ENCODE peak calls at places on chromosomes 12 and 14, in nine cellular contexts. One of them, this sample, is unnamed.

GRCh38 chr14:102957222-102957621 is 34.8 kb downstream of the AMN start:
- DNase-seq in breast epithelium: no peak
- DNase-seq in GM12892: no peak
- DNase-seq in lower leg skin: no peak
- DNase-seq in NB4: no peak
- DNase-seq in transverse colon: no peak
- DNase-seq in H54: no peak
- DNase-seq in adrenal gland: no peak
- DNase-seq in heart left ventricle: no peak
- DNase-seq in this sample: no peak

GRCh38 chr12:95386056-95386455 is 87.9 kb upstream of the METAP2 start:
- DNase-seq in breast epithelium: no peak
- DNase-seq in GM12892: no peak
- DNase-seq in lower leg skin: no peak
- DNase-seq in NB4: no peak
- DNase-seq in transverse colon: no peak
- DNase-seq in H54: no peak
- DNase-seq in adrenal gland: no peak
- DNase-seq in heart left ventricle: no peak
- DNase-seq in this sample: peak; percentile 69

GRCh38 chr12:79690606-79691298 is at the start of gene PAWR:
- DNase-seq in breast epithelium: peak; percentile 73
- DNase-seq in GM12892: peak; percentile 66
- DNase-seq in lower leg skin: peak; percentile 92
- DNase-seq in NB4: no peak
- DNase-seq in transverse colon: peak; percentile 86
- DNase-seq in H54: peak; percentile 56
- DNase-seq in adrenal gland: peak; percentile 66
- DNase-seq in heart left ventricle: peak; percentile 58
- DNase-seq in this sample: peak; percentile 60

GRCh38 chr12:14048949-14049545 is 67.6 kb upstream of the GRIN2B start:
- DNase-seq in breast epithelium: no peak
- DNase-seq in GM12892: no peak
- DNase-seq in lower leg skin: no peak
- DNase-seq in NB4: no peak
- DNase-seq in transverse colon: no peak
- DNase-seq in H54: no peak
- DNase-seq in adrenal gland: no peak
- DNase-seq in heart left ventricle: no peak
- DNase-seq in this sample: no peak

GRCh38 chr12:131915774-131916173 is 13.3 kb upstream of the PUS1 start:
- DNase-seq in breast epithelium: no peak
- DNase-seq in GM12892: peak; percentile 28
- DNase-seq in lower leg skin: no peak
- DNase-seq in NB4: no peak
- DNase-seq in transverse colon: no peak
- DNase-seq in H54: no peak
- DNase-seq in adrenal gland: no peak
- DNase-seq in heart left ventricle: no peak
- DNase-seq in this sample: no peak

GRCh38 chr12:17203497-17203896 is 597.5 kb upstream of the LMO3 start:
- DNase-seq in breast epithelium: no peak
- DNase-seq in GM12892: no peak
- DNase-seq in lower leg skin: no peak
- DNase-seq in NB4: no peak
- DNase-seq in transverse colon: no peak
- DNase-seq in H54: no peak
- DNase-seq in adrenal gland: no peak
- DNase-seq in heart left ventricle: no peak
- DNase-seq in this sample: no peak

GRCh38 chr14:70907996-70908917 is 998 bp downstream of the PCNX1 start:
- DNase-seq in breast epithelium: no peak
- DNase-seq in GM12892: peak; percentile 37
- DNase-seq in lower leg skin: peak; percentile 91
- DNase-seq in NB4: peak; percentile 53
- DNase-seq in transverse colon: peak; percentile 41
- DNase-seq in H54: peak; percentile 24
- DNase-seq in adrenal gland: peak; percentile 91
- DNase-seq in heart left ventricle: peak; percentile 61
- DNase-seq in this sample: peak; percentile 12

GRCh38 chr12:39402922-39403321 is 40.0 kb downstream of the KIF21A start:
- DNase-seq in breast epithelium: no peak
- DNase-seq in GM12892: no peak
- DNase-seq in lower leg skin: no peak
- DNase-seq in NB4: no peak
- DNase-seq in transverse colon: no peak
- DNase-seq in H54: no peak
- DNase-seq in adrenal gland: no peak
- DNase-seq in heart left ventricle: no peak
- DNase-seq in this sample: no peak

GRCh38 chr12:122928891-122929538 is 33.1 kb upstream of the VPS37B start:
- DNase-seq in breast epithelium: no peak
- DNase-seq in GM12892: no peak
- DNase-seq in lower leg skin: no peak
- DNase-seq in NB4: no peak
- DNase-seq in transverse colon: no peak
- DNase-seq in H54: no peak
- DNase-seq in adrenal gland: no peak
- DNase-seq in heart left ventricle: no peak
- DNase-seq in this sample: no peak

GRCh38 chr14:90521121-90521929 is 124.5 kb downstream of the CALM1 start:
- DNase-seq in breast epithelium: no peak
- DNase-seq in GM12892: no peak
- DNase-seq in lower leg skin: no peak
- DNase-seq in NB4: no peak
- DNase-seq in transverse colon: no peak
- DNase-seq in H54: no peak
- DNase-seq in adrenal gland: peak; percentile 71
- DNase-seq in heart left ventricle: no peak
- DNase-seq in this sample: no peak

GRCh38 chr12:1830981-1831930 is 10.9 kb downstream of the LRTM2 start:
- DNase-seq in breast epithelium: peak; percentile 94
- DNase-seq in GM12892: no peak
- DNase-seq in lower leg skin: no peak
- DNase-seq in NB4: no peak
- DNase-seq in transverse colon: peak; percentile 43
- DNase-seq in H54: no peak
- DNase-seq in adrenal gland: peak; percentile 64
- DNase-seq in heart left ventricle: peak; percentile 58
- DNase-seq in this sample: peak; percentile 56

GRCh38 chr12:89353188-89353822 is 1.0 kb upstream of the DUSP6 start:
- DNase-seq in breast epithelium: peak; percentile 74
- DNase-seq in GM12892: peak; percentile 27
- DNase-seq in lower leg skin: peak; percentile 94
- DNase-seq in NB4: peak; percentile 92
- DNase-seq in transverse colon: peak; percentile 79
- DNase-seq in H54: peak; percentile 64
- DNase-seq in adrenal gland: peak; percentile 52
- DNase-seq in heart left ventricle: peak; percentile 71
- DNase-seq in this sample: peak; percentile 72

GRCh38 chr12:89353823-89354629 is 1.7 kb upstream of the DUSP6 start:
- DNase-seq in breast epithelium: peak; percentile 85
- DNase-seq in GM12892: peak; percentile 40
- DNase-seq in lower leg skin: peak; percentile 95
- DNase-seq in NB4: peak; percentile 98
- DNase-seq in transverse colon: peak; percentile 90
- DNase-seq in H54: peak; percentile 59
- DNase-seq in adrenal gland: peak; percentile 63
- DNase-seq in heart left ventricle: peak; percentile 86
- DNase-seq in this sample: peak; percentile 82

GRCh38 chr12:89351489-89352241 is 636 bp downstream of the DUSP6 start:
- DNase-seq in breast epithelium: no peak
- DNase-seq in GM12892: no peak
- DNase-seq in lower leg skin: no peak
- DNase-seq in NB4: no peak
- DNase-seq in transverse colon: peak; percentile 47
- DNase-seq in H54: no peak
- DNase-seq in adrenal gland: peak; percentile 31
- DNase-seq in heart left ventricle: peak; percentile 29
- DNase-seq in this sample: peak; percentile 70

GRCh38 chr12:89352242-89352491 is 134 bp downstream of the DUSP6 start:
- DNase-seq in breast epithelium: no peak
- DNase-seq in GM12892: no peak
- DNase-seq in lower leg skin: no peak
- DNase-seq in NB4: no peak
- DNase-seq in transverse colon: no peak
- DNase-seq in H54: no peak
- DNase-seq in adrenal gland: no peak
- DNase-seq in heart left ventricle: no peak
- DNase-seq in this sample: no peak

GRCh38 chr12:89352492-89353187 is at the start of gene DUSP6:
- DNase-seq in breast epithelium: peak; percentile 93
- DNase-seq in GM12892: peak; percentile 38
- DNase-seq in lower leg skin: peak; percentile 99
- DNase-seq in NB4: peak; percentile 100
- DNase-seq in transverse colon: peak; percentile 97
- DNase-seq in H54: peak; percentile 89
- DNase-seq in adrenal gland: peak; percentile 91
- DNase-seq in heart left ventricle: peak; percentile 97
- DNase-seq in this sample: peak; percentile 96
- TF ChIP-seq POLR2A in breast epithelium: peak; percentile 95
- TF ChIP-seq POLR2A in GM12892: no peak
- TF ChIP-seq POLR2A in lower leg skin: no peak
- TF ChIP-seq POLR2A in NB4: peak; percentile 34
- TF ChIP-seq POLR2A in transverse colon: peak; percentile 86
- TF ChIP-seq POLR2A in H54: peak; percentile 45
- TF ChIP-seq POLR2A in adrenal gland: peak; percentile 66
- TF ChIP-seq POLR2A in heart left ventricle: peak; percentile 58
- TF ChIP-seq POLR2A in this sample: peak; percentile 81

GRCh38 chr14:74641581-74641980 is 29.5 kb upstream of the LTBP2 start:
- DNase-seq in breast epithelium: no peak
- DNase-seq in GM12892: no peak
- DNase-seq in lower leg skin: no peak
- DNase-seq in NB4: no peak
- DNase-seq in transverse colon: no peak
- DNase-seq in H54: no peak
- DNase-seq in adrenal gland: no peak
- DNase-seq in heart left ventricle: no peak
- DNase-seq in this sample: no peak
- TF ChIP-seq POLR2A in breast epithelium: no peak
- TF ChIP-seq POLR2A in GM12892: no peak
- TF ChIP-seq POLR2A in lower leg skin: no peak
- TF ChIP-seq POLR2A in NB4: no peak
- TF ChIP-seq POLR2A in transverse colon: no peak
- TF ChIP-seq POLR2A in H54: no peak
- TF ChIP-seq POLR2A in adrenal gland: no peak
- TF ChIP-seq POLR2A in heart left ventricle: no peak
- TF ChIP-seq POLR2A in this sample: no peak

GRCh38 chr12:57631566-57632368 is 1.2 kb downstream of the B4GALNT1 start:
- DNase-seq in breast epithelium: no peak
- DNase-seq in GM12892: peak; percentile 16
- DNase-seq in lower leg skin: peak; percentile 78
- DNase-seq in NB4: no peak
- DNase-seq in transverse colon: no peak
- DNase-seq in H54: no peak
- DNase-seq in adrenal gland: no peak
- DNase-seq in heart left ventricle: peak; percentile 7
- DNase-seq in this sample: no peak

GRCh38 chr12:57629897-57630471 is 3.0 kb downstream of the B4GALNT1 start:
- DNase-seq in breast epithelium: no peak
- DNase-seq in GM12892: no peak
- DNase-seq in lower leg skin: peak; percentile 79
- DNase-seq in NB4: no peak
- DNase-seq in transverse colon: no peak
- DNase-seq in H54: peak; percentile 0
- DNase-seq in adrenal gland: no peak
- DNase-seq in heart left ventricle: no peak
- DNase-seq in this sample: no peak

GRCh38 chr12:57630891-57631433 is 2.0 kb downstream of the B4GALNT1 start:
- DNase-seq in breast epithelium: no peak
- DNase-seq in GM12892: no peak
- DNase-seq in lower leg skin: peak; percentile 65
- DNase-seq in NB4: no peak
- DNase-seq in transverse colon: no peak
- DNase-seq in H54: no peak
- DNase-seq in adrenal gland: no peak
- DNase-seq in heart left ventricle: no peak
- DNase-seq in this sample: no peak

GRCh38 chr12:57632369-57632897 is 568 bp downstream of the B4GALNT1 start:
- DNase-seq in breast epithelium: no peak
- DNase-seq in GM12892: peak; percentile 15
- DNase-seq in lower leg skin: peak; percentile 86
- DNase-seq in NB4: no peak
- DNase-seq in transverse colon: no peak
- DNase-seq in H54: no peak
- DNase-seq in adrenal gland: no peak
- DNase-seq in heart left ventricle: no peak
- DNase-seq in this sample: no peak

GRCh38 chr12:57632898-57633825 is at the start of gene B4GALNT1:
- DNase-seq in breast epithelium: no peak
- DNase-seq in GM12892: peak; percentile 79
- DNase-seq in lower leg skin: peak; percentile 86
- DNase-seq in NB4: peak; percentile 73
- DNase-seq in transverse colon: peak; percentile 56
- DNase-seq in H54: peak; percentile 82
- DNase-seq in adrenal gland: peak; percentile 49
- DNase-seq in heart left ventricle: peak; percentile 46
- DNase-seq in this sample: peak; percentile 76
- TF ChIP-seq POLR2A in breast epithelium: no peak
- TF ChIP-seq POLR2A in GM12892: no peak
- TF ChIP-seq POLR2A in lower leg skin: no peak
- TF ChIP-seq POLR2A in NB4: no peak
- TF ChIP-seq POLR2A in transverse colon: no peak
- TF ChIP-seq POLR2A in H54: peak; percentile 32
- TF ChIP-seq POLR2A in adrenal gland: no peak
- TF ChIP-seq POLR2A in heart left ventricle: no peak
- TF ChIP-seq POLR2A in this sample: no peak

GRCh38 chr12:69331846-69332684 is 16.1 kb upstream of the LYZ start:
- DNase-seq in breast epithelium: no peak
- DNase-seq in GM12892: no peak
- DNase-seq in lower leg skin: no peak
- DNase-seq in NB4: no peak
- DNase-seq in transverse colon: no peak
- DNase-seq in H54: no peak
- DNase-seq in adrenal gland: no peak
- DNase-seq in heart left ventricle: no peak
- DNase-seq in this sample: no peak
- TF ChIP-seq POLR2A in breast epithelium: no peak
- TF ChIP-seq POLR2A in GM12892: no peak
- TF ChIP-seq POLR2A in lower leg skin: no peak
- TF ChIP-seq POLR2A in NB4: no peak
- TF ChIP-seq POLR2A in transverse colon: no peak
- TF ChIP-seq POLR2A in H54: no peak
- TF ChIP-seq POLR2A in adrenal gland: no peak
- TF ChIP-seq POLR2A in heart left ventricle: no peak
- TF ChIP-seq POLR2A in this sample: no peak

GRCh38 chr12:125983094-125983783 is 918.0 kb downstream of the AACS start:
- DNase-seq in breast epithelium: peak; percentile 80
- DNase-seq in GM12892: no peak
- DNase-seq in lower leg skin: no peak
- DNase-seq in NB4: peak; percentile 8
- DNase-seq in transverse colon: peak; percentile 9
- DNase-seq in H54: no peak
- DNase-seq in adrenal gland: no peak
- DNase-seq in heart left ventricle: no peak
- DNase-seq in this sample: no peak
- TF ChIP-seq POLR2A in breast epithelium: no peak
- TF ChIP-seq POLR2A in GM12892: no peak
- TF ChIP-seq POLR2A in lower leg skin: no peak
- TF ChIP-seq POLR2A in NB4: no peak
- TF ChIP-seq POLR2A in transverse colon: no peak
- TF ChIP-seq POLR2A in H54: no peak
- TF ChIP-seq POLR2A in adrenal gland: no peak
- TF ChIP-seq POLR2A in heart left ventricle: no peak
- TF ChIP-seq POLR2A in this sample: no peak

This sample was measured in erythroblast.